ENCODE peak calls at places on chromosomes 5 and 9, in four cellular contexts. I, M, G and N are unnamed samples. For H3K4me1, the result is how much of the 10 kb centered on the place peaks cover.

GRCh38 chr5:137791387-137791786 is 37.2 kb upstream of the HNRNPA0 start:
- DNase-seq in I (no peak), M (no peak), G (peak), N (no peak)

GRCh38 chr5:122419195-122419894 is 107.3 kb downstream of the SNCAIP start:
- DNase-seq in I (no peak), M (no peak), G (no peak), N (no peak)

GRCh38 chr9:95189230-95190098 is 128.0 kb downstream of the FANCC start:
- DNase-seq in I (no peak), M (peak), G (no peak), N (no peak)

GRCh38 chr5:107478068-107478641 is 192.6 kb downstream of the EFNA5 start:
- DNase-seq in I (no peak), M (no peak), G (no peak), N (no peak)

GRCh38 chr9:119004618-119004990 is 364.6 kb downstream of the BRINP1 start:
- DNase-seq in I (no peak), M (peak), G (peak), N (peak)

GRCh38 chr9:114430443-114430842 is 42.7 kb upstream of the AKNA start:
- DNase-seq in I (peak), M (no peak), G (no peak), N (no peak)

GRCh38 chr5:149750596-149750995 is 20.5 kb downstream of the PPARGC1B start:
- DNase-seq in I (no peak), M (no peak), G (no peak), N (no peak)

GRCh38 chr5:150516011-150516410 is 8.1 kb downstream of the NDST1 start:
- DNase-seq in I (no peak), M (peak), G (no peak), N (no peak)

GRCh38 chr9:136978073-136978864 is 965 bp downstream of the PTGDS start:
- DNase-seq in I (peak), M (no peak), G (no peak), N (peak)

GRCh38 chr9:113675475-113675941 is 200.6 kb upstream of the ZNF618 start:
- DNase-seq in I (no peak), M (peak), G (peak), N (peak)

GRCh38 chr5:16536246-16536645 is 70.6 kb upstream of the ZNF622 start:
- DNase-seq in I (no peak), M (peak), G (peak), N (no peak)

GRCh38 chr9:127099664-127100063 is 22.8 kb downstream of the ANGPTL2 start:
- DNase-seq in I (no peak), M (no peak), G (no peak), N (no peak)

GRCh38 chr5:55176176-55176818 is 3.3 kb upstream of the CDC20B start:
- DNase-seq in I (peak), M (no peak), G (peak), N (peak)

GRCh38 chr5:111072949-111073682 is 1.6 kb downstream of the TSLP start:
- DNase-seq in I (peak), M (peak), G (peak), N (peak)

GRCh38 chr5:36040651-36041536 is 25.8 kb downstream of the UGT3A2 start:
- DNase-seq in I (no peak), M (no peak), G (no peak), N (no peak)

GRCh38 chr5:1517838-1518237 is 5.9 kb downstream of the LPCAT1 start:
- DNase-seq in I (peak), M (no peak), G (no peak), N (peak)

GRCh38 chr5:133991171-133991910 is 13.4 kb downstream of the VDAC1 start:
- DNase-seq in I (no peak), M (no peak), G (no peak), N (no peak)

DNA sequence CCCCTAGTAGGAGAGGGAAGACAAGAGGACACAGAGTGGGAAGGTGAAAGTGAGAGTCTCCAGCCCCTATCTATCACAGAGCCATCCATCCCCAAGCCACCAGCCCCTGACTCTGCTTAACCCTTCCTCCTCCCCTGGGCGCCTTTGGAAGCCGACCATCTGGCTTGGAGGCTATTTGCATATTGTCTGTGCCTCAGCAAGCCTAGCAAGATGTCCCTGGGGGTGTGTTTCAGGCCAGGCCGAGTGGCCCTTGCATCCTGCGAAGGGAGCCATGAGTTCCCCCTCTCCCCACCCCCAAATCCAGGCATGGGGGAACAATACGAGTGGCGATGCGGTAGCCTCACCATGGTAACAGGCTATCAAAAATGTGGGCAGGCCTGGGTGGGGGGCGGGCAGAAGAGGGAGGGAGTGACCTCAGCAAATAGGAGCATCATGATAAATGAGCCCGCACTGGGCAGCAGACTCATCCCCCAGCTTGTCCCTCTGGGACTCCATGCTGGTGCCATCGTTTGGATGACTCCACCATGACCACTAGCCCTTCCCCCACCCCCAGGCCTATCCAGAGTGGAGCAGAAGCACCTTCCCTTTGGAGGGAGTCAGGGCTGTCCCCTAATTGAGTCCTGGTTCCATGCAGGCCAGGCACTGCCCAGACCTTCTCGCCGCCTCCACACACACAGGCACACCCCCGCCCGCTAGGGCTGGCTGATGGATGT is 14.5 kb downstream of the URM1 start:
- DNase-seq in I (no peak), M (no peak), G (no peak), N (no peak)
- TF ChIP-seq CTCF in I (no peak), M (no peak), G (no peak), N (no peak)

GRCh38 chr9:133708770-133709611 is 29.2 kb downstream of the SARDH start:
- DNase-seq in I (no peak), M (no peak), G (no peak), N (peak)
- H3K9ac ChIP-seq in I (no peak), M (no peak), G (no peak), N (no peak)

GRCh38 chr9:133991211-133991921 is 758 bp downstream of the VAV2 start:
- DNase-seq in I (no peak), M (no peak), G (peak), N (peak)

GRCh38 chr9:133989554-133990365 is 2.4 kb downstream of the VAV2 start:
- DNase-seq in I (no peak), M (no peak), G (no peak), N (peak)

GRCh38 chr9:133992780-133993634 is 883 bp upstream of the VAV2 start:
- DNase-seq in I (peak), M (peak), G (peak), N (peak)

GRCh38 chr9:133991964-133992779 is at the start of gene VAV2:
- DNase-seq in I (peak), M (no peak), G (peak), N (peak)

GRCh38 chr9:133990366-133991210 is 1.5 kb downstream of the VAV2 start:
- DNase-seq in I (no peak), M (peak), G (peak), N (peak)
- H3K4me1 ChIP-seq in I (under half), M (under half), G (under half), N (under half)

GRCh38 chr5:72077390-72077789 is 29.9 kb upstream of the MAP1B start:
- DNase-seq in I (no peak), M (no peak), G (no peak), N (no peak)
- TF ChIP-seq CTCF in I (no peak), M (no peak), G (no peak), N (no peak)